ENCODE peak calls at places on chromosomes 16 and 17, in seven cellular contexts. H is A549, Y is HCT116, S is GM12878, Z is IMR-90, P is HepG2, F is H1. B is an unnamed sample.

GRCh38 chr16:85162478-85163277 is 50.4 kb upstream of the CIBAR2 start:
- DNase-seq in H (no peak), Y (no peak), S (no peak), Z (peak), P (no peak), F (no peak), B (no peak)

GRCh38 chr16:58088116-58088515 is 41.1 kb downstream of the CFAP20 start:
- DNase-seq in H (no peak), Y (no peak), S (no peak), Z (no peak), P (no peak), F (no peak), B (no peak)

GRCh38 chr16:82232806-82233205 is 62.8 kb upstream of the MPHOSPH6 start:
- DNase-seq in H (no peak), Y (no peak), S (no peak), Z (no peak), P (no peak), F (no peak), B (no peak)

GRCh38 chr17:82960419-82961271 is 118.8 kb upstream of the METRNL start:
- DNase-seq in H (no peak), Y (no peak), S (no peak), Z (no peak), P (no peak), F (no peak), B (no peak)

GRCh38 chr17:19874256-19874655 is 6.5 kb upstream of the ULK2 start:
- DNase-seq in H (no peak), Y (no peak), S (no peak), Z (no peak), P (no peak), F (no peak), B (no peak)

GRCh38 chr17:907725-908124 is 71.9 kb downstream of the NXN start:
- DNase-seq in H (no peak), Y (no peak), S (no peak), Z (no peak), P (no peak), F (no peak), B (no peak)

GRCh38 chr17:27816946-27817345 is 16.6 kb upstream of the NOS2 start:
- DNase-seq in H (no peak), Y (no peak), S (no peak), Z (no peak), P (no peak), F (no peak), B (no peak)

GRCh38 chr16:58421529-58421928 is 29.3 kb downstream of the GINS3 start:
- DNase-seq in H (no peak), Y (no peak), S (no peak), Z (peak), P (no peak), F (no peak), B (no peak)

GRCh38 chr17:8359769-8360168 is 16.7 kb downstream of the KRABD2 start:
- DNase-seq in H (no peak), Y (no peak), S (no peak), Z (peak), P (no peak), F (no peak), B (peak)

GRCh38 chr16:22739077-22739476 is 74.9 kb upstream of the HS3ST2 start:
- DNase-seq in H (no peak), Y (no peak), S (no peak), Z (no peak), P (no peak), F (no peak), B (no peak)

GRCh38 chr17:57121308-57122042 is 36.4 kb downstream of the AKAP1 start:
- DNase-seq in H (peak), Y (no peak), S (no peak), Z (peak), P (no peak), F (no peak), B (peak)

GRCh38 chr16:31354394-31355291 is at the start of gene ITGAX:
- DNase-seq in H (peak), Y (no peak), S (peak), Z (peak), P (no peak), F (no peak), B (peak)

GRCh38 chr16:58127033-58127556 is 2.1 kb downstream of the CFAP20 start:
- DNase-seq in H (no peak), Y (no peak), S (no peak), Z (peak), P (peak), F (no peak), B (peak)

GRCh38 chr16:80990978-80991377 is 15.7 kb downstream of the CMC2 start:
- DNase-seq in H (no peak), Y (no peak), S (no peak), Z (no peak), P (no peak), F (no peak), B (no peak)
- TF ChIP-seq CEBPB in H (no peak), Y (no peak), S (no peak), Z (no peak), P (no peak), F (no peak), B (no peak)

GRCh38 chr17:37770631-37771518 is 26.0 kb upstream of the HNF1B start:
- DNase-seq in H (peak), Y (peak), S (no peak), Z (peak), P (peak), F (peak), B (peak)
- TF ChIP-seq CEBPB in H (no peak), Y (no peak), S (no peak), Z (no peak), P (no peak), F (no peak), B (no peak)

GRCh38 chr17:38451840-38452529 is 23.7 kb downstream of the ARHGAP23 start:
- DNase-seq in H (no peak), Y (no peak), S (no peak), Z (peak), P (no peak), F (no peak), B (peak)
- TF ChIP-seq CEBPB in H (no peak), Y (no peak), S (no peak), Z (peak), P (no peak), F (no peak), B (no peak)

GRCh38 chr17:31787857-31788570 is 71.0 kb downstream of the COPRS start:
- DNase-seq in H (no peak), Y (peak), S (no peak), Z (peak), P (peak), F (no peak), B (peak)
- TF ChIP-seq CEBPB in H (no peak), Y (peak), S (no peak), Z (peak), P (no peak), F (no peak), B (no peak)

GRCh38 chr17:43578699-43579569 is 32.8 kb upstream of the ETV4 start:
- DNase-seq in H (no peak), Y (no peak), S (peak), Z (peak), P (peak), F (no peak), B (no peak)

GRCh38 chr17:43574896-43575525 is 28.9 kb upstream of the ETV4 start:
- DNase-seq in H (no peak), Y (no peak), S (no peak), Z (no peak), P (no peak), F (no peak), B (no peak)

GRCh38 chr17:43578352-43578698 is 32.2 kb upstream of the ETV4 start:
- DNase-seq in H (no peak), Y (no peak), S (no peak), Z (no peak), P (no peak), F (no peak), B (no peak)

GRCh38 chr17:43574348-43574747 is 28.2 kb upstream of the ETV4 start:
- DNase-seq in H (no peak), Y (no peak), S (no peak), Z (no peak), P (no peak), F (no peak), B (no peak)

GRCh38 chr17:43576563-43577229 is 30.6 kb upstream of the ETV4 start:
- DNase-seq in H (peak), Y (peak), S (peak), Z (peak), P (peak), F (peak), B (peak)
- TF ChIP-seq CEBPB in H (no peak), Y (no peak), S (no peak), Z (no peak), P (no peak), F (peak), B (no peak)

DNA sequence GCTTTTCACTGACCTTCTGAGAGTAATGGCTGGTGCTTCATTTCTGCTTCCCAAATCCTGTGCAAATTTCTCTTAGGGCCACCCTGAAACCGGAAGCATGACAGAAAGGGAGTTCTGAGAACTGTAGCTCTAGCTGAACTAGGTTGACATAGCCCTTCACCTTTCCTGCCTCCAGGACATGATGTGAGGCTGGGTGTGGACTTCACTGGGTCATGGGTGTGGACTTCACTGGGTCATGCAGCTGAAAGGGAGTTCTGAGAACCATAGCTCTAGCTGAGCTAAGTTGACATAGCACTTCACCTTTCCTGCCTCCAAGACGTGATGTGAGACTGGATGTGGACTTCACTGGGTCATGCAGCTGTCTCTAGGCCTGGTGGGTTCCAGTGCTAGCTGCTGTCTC is 54.3 kb upstream of the NLRP1 start:
- DNase-seq in H (no peak), Y (no peak), S (no peak), Z (no peak), P (no peak), F (no peak), B (no peak)
- TF ChIP-seq CEBPB in H (no peak), Y (no peak), S (no peak), Z (no peak), P (no peak), F (no peak), B (no peak)

DNA sequence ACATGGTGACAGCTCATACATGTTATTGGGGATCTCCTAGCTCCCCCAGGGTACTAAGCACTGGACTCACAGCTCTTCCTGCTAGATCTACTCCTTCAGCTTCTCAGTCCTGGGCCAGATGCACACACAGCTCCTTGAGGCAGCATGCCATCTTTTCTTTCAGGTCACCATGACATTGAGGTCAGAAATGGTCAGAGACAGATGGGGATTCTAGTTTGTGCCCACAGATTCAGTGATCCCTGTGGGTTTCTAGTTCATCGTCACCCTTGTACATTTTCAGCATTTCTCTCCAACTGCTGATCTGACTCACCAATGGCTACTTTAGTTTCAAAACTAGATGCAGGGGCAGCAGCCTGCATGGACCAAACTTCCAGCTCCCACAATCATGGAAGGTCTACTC is 560.7 kb upstream of the PSMD7 start:
- DNase-seq in H (no peak), Y (no peak), S (no peak), Z (no peak), P (no peak), F (no peak), B (no peak)
- TF ChIP-seq CEBPB in H (no peak), Y (no peak), S (no peak), Z (no peak), P (no peak), F (no peak), B (no peak)

GRCh38 chr16:66070140-66070887 is 296.2 kb upstream of the CDH5 start:
- DNase-seq in H (no peak), Y (no peak), S (no peak), Z (peak), P (no peak), F (no peak), B (no peak)
- TF ChIP-seq CEBPB in H (no peak), Y (no peak), S (no peak), Z (no peak), P (no peak), F (no peak), B (no peak)